ENCODE peak calls at places on chromosomes 6 and 20, in seven cellular contexts. M is hypothalamus, X is A549, P is GM23248, Y is left ventricle myocardium superior, A is occipital lobe, Q is natural killer cell. D is an unnamed sample.

GRCh38 chr20:60069626-60070025 is 111.4 kb downstream of the CDH26 start:
- DNase-seq in M (no peak), X (no peak), P (no peak), Y (no peak), A (no peak), Q (no peak), D (peak; percentile 31)

GRCh38 chr6:161215876-161216615 is 57.8 kb downstream of the AGPAT4 start:
- DNase-seq in M (no peak), X (no peak), P (no peak), Y (no peak), A (no peak), Q (no peak), D (no peak)

GRCh38 chr6:107657755-107658461 is 166.2 kb downstream of the SCML4 start:
- DNase-seq in M (no peak), X (no peak), P (no peak), Y (peak; percentile 55), A (no peak), Q (no peak), D (no peak)

GRCh38 chr6:110368268-110368667 is 10.1 kb upstream of the METTL24 start:
- DNase-seq in M (no peak), X (no peak), P (no peak), Y (no peak), A (no peak), Q (no peak), D (no peak)

GRCh38 chr6:63804381-63804956 is 168.9 kb downstream of the PHF3 start:
- DNase-seq in M (no peak), X (no peak), P (peak; percentile 92), Y (no peak), A (no peak), Q (no peak), D (no peak)

GRCh38 chr6:37473364-37474095 is 26.2 kb downstream of the CCDC167 start:
- DNase-seq in M (no peak), X (no peak), P (no peak), Y (peak; percentile 85), A (no peak), Q (no peak), D (no peak)

GRCh38 chr6:152721956-152722355 is 24.3 kb downstream of the MYCT1 start:
- DNase-seq in M (no peak), X (no peak), P (peak; percentile 50), Y (no peak), A (no peak), Q (no peak), D (no peak)

GRCh38 chr20:63366658-63367360 is 5.7 kb upstream of the CHRNA4 start:
- DNase-seq in M (no peak), X (no peak), P (no peak), Y (no peak), A (no peak), Q (no peak), D (no peak)

GRCh38 chr20:33915726-33916331 is 77.9 kb upstream of the RALY start:
- DNase-seq in M (no peak), X (peak; percentile 84), P (no peak), Y (peak; percentile 67), A (no peak), Q (peak; percentile 57), D (peak; percentile 79)

GRCh38 chr6:69863766-69864165 is 2.6 kb upstream of the COL19A1 start:
- DNase-seq in M (no peak), X (no peak), P (no peak), Y (no peak), A (no peak), Q (no peak), D (no peak)

GRCh38 chr20:53001502-53002301 is 29.5 kb downstream of the TSHZ2 start:
- DNase-seq in M (no peak), X (no peak), P (no peak), Y (no peak), A (no peak), Q (no peak), D (no peak)

GRCh38 chr6:56595490-56596122 is 47.1 kb downstream of the DST start:
- DNase-seq in M (no peak), X (peak; percentile 5), P (peak; percentile 77), Y (no peak), A (peak; percentile 24), Q (no peak), D (no peak)

GRCh38 chr20:50992733-50993457 is 30.0 kb downstream of the KCNG1 start:
- DNase-seq in M (no peak), X (peak; percentile 89), P (peak; percentile 74), Y (no peak), A (no peak), Q (no peak), D (peak; percentile 91)

GRCh38 chr6:75208564-75209431 is 2.9 kb upstream of the COL12A1 start:
- DNase-seq in M (peak; percentile 30), X (peak; percentile 49), P (peak; percentile 91), Y (peak; percentile 89), A (peak; percentile 77), Q (peak; percentile 66), D (peak; percentile 83)

GRCh38 chr20:43953919-43954617 is 39.4 kb downstream of the TOX2 start:
- DNase-seq in M (no peak), X (no peak), P (peak; percentile 47), Y (no peak), A (no peak), Q (no peak), D (no peak)